ENCODE peak calls at places on chromosomes 1 and 21, in five cellular contexts. Q is HFFc6; W is left ventricle myocardium inferior; R is naive thymus-derived CD4-positive, alpha-beta T cell; X is amniotic stem cell. U is an unnamed sample.

GRCh38 chr1:91781371-91781825 is 104.6 kb downstream of the TGFBR3 start:
- DNase-seq in Q (peak), W (no peak), R (no peak), X (peak), U (no peak)

GRCh38 chr1:233627823-233628222 is 13.9 kb downstream of the KCNK1 start:
- DNase-seq in Q (no peak), W (no peak), R (no peak), X (no peak), U (no peak)

GRCh38 chr1:200890818-200891773 is 3.6 kb upstream of the INAVA start:
- DNase-seq in Q (no peak), W (no peak), R (no peak), X (peak), U (no peak)

GRCh38 chr1:17606826-17607440 is 67.4 kb downstream of the ARHGEF10L start:
- DNase-seq in Q (peak), W (peak), R (peak), X (no peak), U (peak)

GRCh38 chr1:164380893-164381292 is 178.1 kb upstream of the PBX1 start:
- DNase-seq in Q (no peak), W (no peak), R (no peak), X (no peak), U (no peak)

GRCh38 chr21:29601072-29601471 is 302.4 kb downstream of the BACH1 start:
- DNase-seq in Q (no peak), W (no peak), R (no peak), X (no peak), U (no peak)

GRCh38 chr1:114152211-114153050 is 1.2 kb downstream of the SYT6 start:
- DNase-seq in Q (no peak), W (peak), R (peak), X (peak), U (peak)

GRCh38 chr1:200053639-200054038 is 26.1 kb downstream of the NR5A2 start:
- DNase-seq in Q (no peak), W (no peak), R (no peak), X (no peak), U (no peak)

GRCh38 chr1:112396668-112397025 is 633 bp downstream of the CTTNBP2NL start:
- DNase-seq in Q (no peak), W (no peak), R (no peak), X (no peak), U (no peak)

GRCh38 chr1:58447891-58448290 is 98.6 kb downstream of the OMA1 start:
- DNase-seq in Q (peak), W (no peak), R (no peak), X (no peak), U (no peak)

GRCh38 chr1:37458551-37458950 is 15.8 kb upstream of the ZC3H12A start:
- DNase-seq in Q (no peak), W (no peak), R (no peak), X (no peak), U (no peak)

GRCh38 chr1:151368745-151369610 is 3.5 kb downstream of the SELENBP1 start:
- DNase-seq in Q (no peak), W (no peak), R (no peak), X (no peak), U (no peak)

GRCh38 chr1:238895911-238896310 is 490.5 kb upstream of the CHRM3 start:
- DNase-seq in Q (no peak), W (no peak), R (no peak), X (no peak), U (no peak)

GRCh38 chr1:96944743-96945142 is 223.2 kb downstream of the PTBP2 start:
- DNase-seq in Q (no peak), W (no peak), R (no peak), X (no peak), U (no peak)

GRCh38 chr21:14918542-14918941 is 146.3 kb downstream of the NRIP1 start:
- DNase-seq in Q (no peak), W (no peak), R (no peak), X (no peak), U (no peak)

GRCh38 chr1:6424000-6424565 is 493 bp upstream of the ESPN start:
- DNase-seq in Q (no peak), W (no peak), R (no peak), X (no peak), U (no peak)